ENCODE peak calls at places on chromosome 11, in five cellular contexts. D is cardiac muscle cell, Z is stomach, W is transverse colon, P is GM23338. S is an unnamed sample.

GRCh38 chr11:133386262-133386661 is 146.0 kb downstream of the OPCML start:
- DNase-seq in Z (no peak), P (no peak), D (no peak), W (no peak), S (no peak)

GRCh38 chr11:103906291-103906850 is 130.1 kb upstream of the DDI1 start:
- DNase-seq in Z (no peak), P (no peak), W (no peak), D (no peak), S (no peak)

GRCh38 chr11:61685611-61685955 is 5.4 kb downstream of the DAGLA start:
- DNase-seq in W (no peak), Z (no peak), P (no peak), D (no peak), S (no peak)

GRCh38 chr11:65493367-65494176 is 5.3 kb upstream of the MALAT1 start:
- DNase-seq in P (peak; percentile 18), Z (peak; percentile 88), W (peak; percentile 83), D (peak; percentile 93), S (peak; percentile 83)

GRCh38 chr11:92886243-92886905 is 83.1 kb upstream of the MTNR1B start:
- DNase-seq in W (peak; percentile 37), P (peak; percentile 79), Z (no peak), D (peak; percentile 72), S (peak; percentile 38)

GRCh38 chr11:111598546-111598945 is 3.7 kb upstream of the SIK2 start:
- DNase-seq in W (no peak), Z (no peak), P (no peak), D (peak; percentile 74), S (no peak)

GRCh38 chr11:44032304-44033085 is 15.3 kb upstream of the ACCSL start:
- DNase-seq in P (no peak), W (peak; percentile 16), Z (no peak), D (peak; percentile 67), S (no peak)

GRCh38 chr11:118792642-118793124 is 1.7 kb upstream of the DDX6 start:
- DNase-seq in W (peak; percentile 85), P (peak; percentile 97), Z (peak; percentile 68), D (peak; percentile 92), S (peak; percentile 72)

GRCh38 chr11:129061466-129062194 is 119.0 kb upstream of the TP53AIP1 start:
- DNase-seq in D (peak; percentile 54), Z (no peak), P (no peak), W (no peak), S (no peak)

GRCh38 chr11:75767793-75768111 is 826 bp upstream of the DGAT2 start:
- DNase-seq in P (no peak), Z (no peak), W (no peak), D (no peak), S (no peak)

GRCh38 chr11:75768909-75769771 is 562 bp downstream of the DGAT2 start:
- DNase-seq in P (peak; percentile 46), W (no peak), Z (no peak), D (no peak), S (no peak)

GRCh38 chr11:75766449-75767227 is 1.9 kb upstream of the DGAT2 start:
- DNase-seq in D (no peak), Z (no peak), W (no peak), P (no peak), S (no peak)

GRCh38 chr11:75767228-75767572 is 1.4 kb upstream of the DGAT2 start:
- DNase-seq in D (no peak), W (no peak), P (no peak), Z (no peak), S (no peak)

DNA sequence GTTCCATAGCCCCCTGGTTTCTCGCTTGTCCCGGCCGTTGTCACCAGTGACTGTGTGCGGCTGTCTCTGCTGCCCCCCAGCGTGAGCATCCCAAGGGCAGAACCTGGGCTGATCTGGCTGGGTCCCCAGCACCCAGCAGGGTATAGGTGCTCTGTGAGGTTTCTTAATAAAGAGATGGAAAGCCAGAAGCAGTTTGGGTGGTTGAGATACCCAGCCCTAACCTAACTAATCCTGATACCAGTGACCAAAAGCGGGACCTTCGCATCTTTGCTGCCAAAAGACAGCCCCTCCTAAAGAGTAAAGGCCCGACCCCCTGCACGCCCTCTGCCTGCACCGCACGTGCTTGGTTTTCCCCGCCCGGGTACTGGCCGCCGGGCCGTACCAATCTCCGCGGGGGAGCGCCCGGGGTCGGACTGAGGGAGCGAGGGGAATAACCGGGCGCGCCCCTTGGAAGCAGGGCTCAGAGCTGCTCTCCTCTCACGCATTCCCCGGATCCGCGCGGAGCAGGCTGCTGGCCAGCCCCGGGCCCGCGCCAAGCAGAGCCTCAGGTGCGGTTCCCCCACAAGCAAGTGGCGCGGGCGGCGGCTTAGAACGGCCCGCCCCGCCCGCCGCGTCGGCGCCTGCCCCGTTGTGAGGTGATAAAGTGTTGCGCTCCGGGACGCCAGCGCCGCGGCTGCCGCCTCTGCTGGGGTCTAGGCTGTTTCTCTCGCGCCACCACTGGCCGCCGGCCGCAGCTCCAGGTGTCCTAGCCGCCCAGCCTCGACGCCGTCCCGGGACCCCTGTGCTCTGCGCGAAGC is at the start of gene DGAT2:
- DNase-seq in D (peak; percentile 83), W (peak; percentile 80), P (peak; percentile 79), Z (peak; percentile 82), S (peak; percentile 67)
- TF ChIP-seq CTCF in D (peak; percentile 12), W (peak; percentile 5), P (peak; percentile 66), Z (no peak), S (no peak)

DNA sequence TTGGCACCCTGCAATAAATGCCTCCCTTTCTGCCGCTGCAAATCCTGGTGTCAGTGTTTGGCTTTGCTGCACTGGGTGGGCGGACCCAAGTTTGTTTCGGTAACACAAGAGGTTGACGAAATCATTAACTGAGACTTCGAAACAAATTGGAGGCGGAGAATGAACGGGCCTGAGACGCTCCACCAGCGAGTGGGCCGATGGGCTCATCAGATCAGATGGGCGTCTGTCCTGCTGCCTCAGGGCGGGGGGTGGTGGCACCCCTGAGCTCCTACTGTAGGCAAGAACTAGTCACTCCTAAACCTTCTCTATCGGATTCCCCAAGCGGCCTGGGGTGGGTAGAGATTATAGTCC is 918 bp upstream of the CAPN5 start:
- DNase-seq in Z (no peak), D (peak; percentile 86), W (peak; percentile 60), P (peak; percentile 42), S (peak; percentile 44)
- H3K4me3 ChIP-seq in Z (peak overlapping the region; percentile 81), D (peak overlapping the region; percentile 47), W (peak overlapping the region; percentile 45), P (peak overlapping the region; percentile 84), S (no peak overlapping the region)

GRCh38 chr11:2200536-2200935 is 28.9 kb upstream of the TH start:
- DNase-seq in D (no peak), W (no peak), P (no peak), Z (no peak), S (no peak)
- H3K4me1 ChIP-seq in D (no peaks in the 10 kb centered on the region), W (peaks cover 13% of the 10 kb centered on the region), P (no peaks in the 10 kb centered on the region), Z (peaks cover 14% of the 10 kb centered on the region), S (peaks cover 14% of the 10 kb centered on the region)

GRCh38 chr11:94740975-94741707 is 27.0 kb upstream of the AMOTL1 start:
- DNase-seq in P (peak; percentile 87), W (no peak), D (peak; percentile 59), Z (no peak), S (peak; percentile 43)
- TF ChIP-seq CTCF in P (peak; percentile 60), W (peak; percentile 54), D (peak; percentile 55), Z (no peak), S (peak; percentile 58)

DNA sequence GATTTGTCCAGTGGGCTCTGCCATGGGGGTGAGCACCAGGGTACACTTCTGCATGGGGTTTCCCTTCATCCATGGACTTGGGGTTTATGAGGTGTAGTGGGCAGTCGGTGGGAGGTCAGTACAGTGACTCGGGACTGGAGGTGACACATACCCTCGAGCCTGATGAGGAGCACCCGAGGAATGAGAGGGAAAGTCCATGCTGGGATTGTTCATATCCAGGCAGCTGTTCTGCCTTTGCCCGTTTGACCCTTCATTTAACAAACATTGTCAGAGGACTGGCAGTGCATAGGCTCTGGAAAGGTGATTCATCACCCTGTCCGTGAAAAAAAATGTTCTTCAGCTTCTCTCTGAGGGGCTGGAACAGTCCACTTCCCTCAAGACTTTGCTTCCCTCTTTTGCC is 2.7 kb downstream of the NAV2 start:
- DNase-seq in Z (no peak), W (no peak), D (peak; percentile 56), P (no peak), S (peak; percentile 50)
- H3K4me3 ChIP-seq in Z (no peak overlapping the region), W (no peak overlapping the region), D (no peak overlapping the region), P (no peak overlapping the region), S (no peak overlapping the region)

DNA sequence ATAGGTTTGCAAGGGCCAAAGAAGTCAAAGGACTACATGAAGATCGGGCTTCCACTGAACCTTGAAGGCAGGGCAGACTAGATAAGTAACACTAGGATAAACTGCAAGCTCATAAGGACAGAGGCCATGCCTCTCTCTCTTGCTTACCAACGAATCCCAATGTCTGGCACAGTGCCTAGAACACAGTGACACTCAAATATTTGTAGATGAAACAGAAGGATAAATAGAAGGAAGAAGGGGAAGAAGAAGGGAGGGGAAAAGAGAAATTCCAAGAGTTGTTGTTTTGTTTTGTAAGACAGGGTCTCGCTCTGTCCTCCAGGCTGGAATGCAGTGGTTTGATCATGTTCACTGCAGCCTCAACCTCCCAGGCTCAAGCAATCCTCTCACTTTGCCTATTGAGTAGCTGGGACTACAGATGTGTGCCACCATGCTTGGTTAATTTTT is 26.9 kb downstream of the SIK3 start:
- DNase-seq in P (peak; percentile 24), Z (peak; percentile 38), D (peak; percentile 57), W (peak; percentile 54), S (peak; percentile 43)
- H3K4me1 ChIP-seq in P (peaks cover 14% of the 10 kb centered on the region), Z (peaks cover 42% of the 10 kb centered on the region), D (peaks cover 12% of the 10 kb centered on the region), W (peaks cover 42% of the 10 kb centered on the region), S (peaks cover 43% of the 10 kb centered on the region)

S was measured in body of pancreas.